ENCODE peak calls at places on chromosomes 12 and 14, in nine cellular contexts. K is transverse colon, A is stomach, Q is spleen, Y is Panc1, I is suprapubic skin, X is GM23338, V is HCT116, S is K562. B is an unnamed sample.

GRCh38 chr12:71392521-71393145 is 47.0 kb upstream of the LGR5 start:
- DNase-seq in K (no peak), A (no peak), Q (no peak), Y (peak; percentile 42), I (no peak), X (peak; percentile 88), V (peak; percentile 72), S (peak; percentile 74), B (no peak)

GRCh38 chr14:76292561-76292960 is 83.4 kb upstream of the ESRRB start:
- DNase-seq in K (no peak), A (no peak), Q (no peak), Y (no peak), I (no peak), X (no peak), V (no peak), S (no peak), B (peak; percentile 2)

GRCh38 chr12:94326727-94327126 is 132.9 kb downstream of the CEP83 start:
- DNase-seq in K (no peak), A (no peak), Q (no peak), Y (no peak), I (no peak), X (no peak), V (no peak), S (no peak), B (no peak)

GRCh38 chr14:104977681-104978647 is at the start of gene AHNAK2:
- DNase-seq in K (peak; percentile 79), A (peak; percentile 78), Q (peak; percentile 87), Y (no peak), I (peak; percentile 78), X (peak; percentile 92), V (peak; percentile 68), S (peak; percentile 87), B (no peak)

GRCh38 chr12:20415641-20416040 is 47.3 kb downstream of the PDE3A start:
- DNase-seq in K (no peak), A (no peak), Q (no peak), Y (no peak), I (no peak), X (no peak), V (no peak), S (no peak), B (no peak)

GRCh38 chr12:2295941-2296461 is 243.2 kb downstream of the CACNA1C start:
- DNase-seq in K (no peak), A (no peak), Q (no peak), Y (no peak), I (no peak), X (no peak), V (no peak), S (no peak), B (no peak)

GRCh38 chr14:104371917-104372316 is 207.6 kb upstream of the C14orf180 start:
- DNase-seq in K (no peak), A (no peak), Q (no peak), Y (no peak), I (no peak), X (no peak), V (no peak), S (no peak), B (no peak)

GRCh38 chr12:39920222-39920621 is 185.7 kb downstream of the SLC2A13 start:
- DNase-seq in K (no peak), A (no peak), Q (no peak), Y (no peak), I (no peak), X (no peak), V (no peak), S (no peak), B (no peak)

GRCh38 chr12:117114784-117115183 is 15.6 kb upstream of the TESC start:
- DNase-seq in K (no peak), A (peak; percentile 74), Q (no peak), Y (no peak), I (no peak), X (no peak), V (no peak), S (no peak), B (no peak)

GRCh38 chr12:59927041-59927440 is 331.2 kb downstream of the SLC16A7 start:
- DNase-seq in K (no peak), A (no peak), Q (no peak), Y (no peak), I (no peak), X (no peak), V (no peak), S (no peak), B (no peak)

GRCh38 chr14:35420036-35420811 is 15.7 kb upstream of the NFKBIA start:
- DNase-seq in K (no peak), A (no peak), Q (no peak), Y (no peak), I (no peak), X (no peak), V (no peak), S (no peak), B (no peak)

GRCh38 chr12:50309950-50310349 is 26.6 kb upstream of the LIMA1 start:
- DNase-seq in K (no peak), A (no peak), Q (no peak), Y (no peak), I (no peak), X (no peak), V (no peak), S (peak; percentile 38), B (no peak)

GRCh38 chr12:87931764-87932163 is 97.4 kb downstream of the C12orf50 start:
- DNase-seq in K (no peak), A (no peak), Q (no peak), Y (no peak), I (no peak), X (no peak), V (no peak), S (no peak), B (no peak)

GRCh38 chr12:89988156-89988555 is 279.5 kb upstream of the ATP2B1 start:
- DNase-seq in K (no peak), A (no peak), Q (no peak), Y (no peak), I (no peak), X (no peak), V (no peak), S (no peak), B (no peak)

GRCh38 chr12:123607756-123608155 is 5.9 kb downstream of the DDX55 start:
- DNase-seq in K (no peak), A (no peak), Q (no peak), Y (no peak), I (peak; percentile 16), X (no peak), V (no peak), S (no peak), B (no peak)

GRCh38 chr12:56223571-56224101 is 506 bp upstream of the NABP2 start:
- DNase-seq in K (no peak), A (no peak), Q (no peak), Y (no peak), I (no peak), X (no peak), V (no peak), S (no peak), B (no peak)
- TF ChIP-seq POLR2AphosphoS5 in K (no peak), A (no peak), Q (no peak), Y (no peak), I (no peak), X (no peak), V (no peak), S (no peak), B (no peak)

GRCh38 chr12:106739318-106739717 is 35.2 kb upstream of the RIC8B start:
- DNase-seq in K (no peak), A (no peak), Q (no peak), Y (no peak), I (no peak), X (no peak), V (no peak), S (peak; percentile 58), B (no peak)

GRCh38 chr12:106736051-106736957 is 38.2 kb upstream of the RIC8B start:
- DNase-seq in K (no peak), A (no peak), Q (no peak), Y (no peak), I (no peak), X (peak; percentile 30), V (no peak), S (no peak), B (no peak)

GRCh38 chr12:106732890-106733289 is 41.6 kb upstream of the RIC8B start:
- DNase-seq in K (no peak), A (no peak), Q (no peak), Y (no peak), I (no peak), X (no peak), V (no peak), S (no peak), B (no peak)

GRCh38 chr12:106733660-106734059 is 40.8 kb upstream of the RIC8B start:
- DNase-seq in K (no peak), A (no peak), Q (no peak), Y (no peak), I (no peak), X (no peak), V (no peak), S (no peak), B (no peak)
- TF ChIP-seq CTCF in K (no peak), A (no peak), Q (no peak), Y (no peak), I (no peak), X (no peak), V (no peak), S (no peak), B (no peak)

DNA sequence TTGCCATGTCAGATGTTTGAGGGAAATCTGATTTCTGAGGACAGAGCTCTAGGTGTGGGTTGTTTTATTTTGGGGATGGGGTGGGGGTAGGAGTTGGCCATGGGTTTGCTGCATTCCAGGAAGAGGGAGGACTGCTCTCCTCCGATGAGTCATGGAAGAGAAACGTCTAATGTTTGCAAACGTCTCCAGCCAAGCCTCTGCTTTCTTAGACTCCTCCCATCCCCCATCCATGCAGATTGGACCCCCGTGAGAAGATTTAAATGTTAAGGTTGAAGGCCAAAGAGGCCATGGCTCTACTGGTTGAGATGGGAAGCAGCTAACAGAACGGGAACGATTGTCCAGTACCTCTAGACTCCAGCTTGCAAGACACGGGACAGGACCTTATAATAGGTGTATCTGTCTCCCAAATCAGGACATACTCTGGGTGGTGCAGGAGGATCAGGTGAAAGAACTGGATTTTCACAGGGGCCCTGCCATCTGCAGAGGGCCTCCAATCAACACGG is 11.4 kb upstream of the ATP2A2 start:
- DNase-seq in K (no peak), A (no peak), Q (no peak), Y (no peak), I (no peak), X (peak; percentile 42), V (no peak), S (peak; percentile 75), B (no peak)
- H3K27ac ChIP-seq in K (peak overlapping the region; percentile 62), A (peak overlapping the region; percentile 51), Q (no peak overlapping the region), Y (peak overlapping the region; percentile 49), I (no peak overlapping the region), X (peak overlapping the region; percentile 14), V (peak overlapping the region; percentile 76), S (peak overlapping the region; percentile 51), B (peak overlapping the region; percentile 67)

DNA sequence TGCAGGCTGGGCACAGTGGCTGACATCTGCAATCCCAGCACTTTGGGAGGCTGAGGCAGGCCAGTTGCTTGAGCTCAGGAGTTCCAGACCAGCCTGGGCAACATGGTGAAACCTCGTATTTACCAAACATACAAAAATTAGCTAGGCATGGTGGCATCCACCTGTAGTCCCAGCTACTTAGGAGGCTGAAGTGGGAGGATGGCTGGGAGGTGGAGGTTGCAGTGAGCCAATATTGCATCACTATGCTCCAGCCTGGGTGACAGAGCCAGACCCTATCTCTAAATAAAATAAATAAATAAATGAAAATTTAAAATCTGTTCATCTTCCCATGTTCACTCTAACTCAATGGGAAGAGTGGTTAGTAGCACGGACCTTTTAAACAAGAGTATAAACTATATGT is 71.2 kb downstream of the ELK3 start:
- DNase-seq in K (no peak), A (no peak), Q (no peak), Y (no peak), I (no peak), X (no peak), V (no peak), S (no peak), B (no peak)
- TF ChIP-seq POLR2AphosphoS5 in K (no peak), A (no peak), Q (no peak), Y (no peak), I (no peak), X (no peak), V (no peak), S (no peak), B (no peak)

GRCh38 chr14:58096731-58097130 is 55.3 kb downstream of the ARMH4 start:
- DNase-seq in K (no peak), A (no peak), Q (no peak), Y (no peak), I (no peak), X (no peak), V (no peak), S (no peak), B (no peak)
- TF ChIP-seq CTCF in K (no peak), A (no peak), Q (no peak), Y (no peak), I (no peak), X (no peak), V (no peak), S (no peak), B (no peak)